ENCODE peak calls at places on chromosomes 6 and 20, in seven cellular contexts. W is SK-N-SH, C is HCT116, Q is HepG2, N is T47D, G is GM12878, K is K562. A is an unnamed sample.

GRCh38 chr20:48056218-48056617 is 270.9 kb upstream of the SULF2 start:
- DNase-seq in W (no peak), C (no peak), N (no peak), G (no peak), Q (no peak), K (no peak), A (no peak)

GRCh38 chr6:89242574-89243330 is 25.6 kb upstream of the GABRR1 start:
- DNase-seq in C (peak), W (peak), N (peak), G (no peak), K (no peak), Q (peak), A (no peak)

GRCh38 chr6:6556738-6557503 is 31.6 kb upstream of the LY86 start:
- DNase-seq in C (peak), W (peak), Q (peak), G (no peak), K (peak), N (peak), A (peak)

GRCh38 chr6:52725133-52725529 is 38.1 kb downstream of the GSTA2 start:
- DNase-seq in G (no peak), N (peak), K (no peak), C (no peak), W (no peak), Q (no peak), A (no peak)

GRCh38 chr6:55142610-55143009 is 31.7 kb upstream of the HCRTR2 start:
- DNase-seq in K (no peak), N (no peak), W (no peak), Q (no peak), G (no peak), C (no peak), A (no peak)

GRCh38 chr6:143680157-143680556 is 2.4 kb downstream of the PHACTR2 start:
- DNase-seq in W (no peak), G (no peak), Q (no peak), C (no peak), N (no peak), K (no peak), A (no peak)

GRCh38 chr6:33763483-33763882 is 16.8 kb upstream of the IP6K3 start:
- DNase-seq in Q (no peak), C (no peak), W (no peak), N (no peak), K (no peak), G (no peak), A (no peak)

GRCh38 chr6:104573372-104573771 is 286.3 kb downstream of the HACE1 start:
- DNase-seq in C (no peak), K (no peak), W (no peak), Q (no peak), G (no peak), N (no peak), A (no peak)

GRCh38 chr20:57008217-57008616 is 258.2 kb downstream of the BMP7 start:
- DNase-seq in W (no peak), N (no peak), C (no peak), Q (no peak), K (no peak), G (no peak), A (no peak)

GRCh38 chr20:60136640-60137411 is 178.6 kb downstream of the CDH26 start:
- DNase-seq in K (no peak), C (no peak), G (no peak), N (no peak), Q (no peak), W (no peak), A (no peak)

GRCh38 chr6:26272171-26272631 is 92.8 kb upstream of the BTN3A2 start:
- DNase-seq in N (no peak), G (no peak), K (no peak), W (no peak), Q (no peak), C (no peak), A (no peak)

GRCh38 chr6:67663105-67663895 is 971.8 kb upstream of the ADGRB3 start:
- DNase-seq in C (no peak), Q (no peak), N (no peak), G (no peak), K (no peak), W (no peak), A (no peak)

GRCh38 chr6:170259301-170259700 is 31.6 kb downstream of the DLL1 start:
- DNase-seq in K (no peak), Q (no peak), G (no peak), N (no peak), W (no peak), C (no peak), A (no peak)

GRCh38 chr6:9136141-9136865 is 701.0 kb upstream of the SLC35B3 start:
- DNase-seq in Q (no peak), N (no peak), G (no peak), W (no peak), C (no peak), K (no peak), A (no peak)

GRCh38 chr6:36118550-36119107 is 11.7 kb upstream of the MAPK13 start:
- DNase-seq in W (no peak), K (peak), Q (peak), N (peak), C (no peak), G (no peak), A (no peak)

GRCh38 chr6:27505209-27506027 is 32.5 kb upstream of the ZNF184 start:
- DNase-seq in Q (peak), K (peak), G (peak), N (peak), C (peak), W (no peak), A (peak)

GRCh38 chr6:163935158-163935762 is 520.7 kb downstream of the QKI start:
- DNase-seq in C (no peak), W (no peak), K (no peak), N (no peak), Q (no peak), G (no peak), A (no peak)

GRCh38 chr20:31701591-31701990 is 21.1 kb downstream of the BCL2L1 start:
- DNase-seq in C (no peak), G (no peak), Q (no peak), K (no peak), N (no peak), W (no peak), A (no peak)

GRCh38 chr6:41470341-41471063 is 75.7 kb upstream of the FOXP4 start:
- DNase-seq in K (no peak), W (no peak), Q (no peak), N (peak), C (no peak), G (no peak), A (no peak)

GRCh38 chr20:64233725-64234124 is 21.8 kb upstream of the PCMTD2 start:
- DNase-seq in Q (no peak), C (no peak), K (no peak), N (peak), G (no peak), W (no peak), A (no peak)

GRCh38 chr20:15799871-15800270 is 773.4 kb downstream of the KIF16B start:
- DNase-seq in C (no peak), W (no peak), K (no peak), G (no peak), N (no peak), Q (no peak), A (no peak)

GRCh38 chr20:58800134-58800650 is 50.5 kb downstream of the GNAS-AS1 start:
- DNase-seq in K (no peak), G (no peak), C (no peak), N (no peak), W (no peak), Q (no peak), A (no peak)

GRCh38 chr20:32072168-32072721 is 20.2 kb downstream of the HCK start:
- DNase-seq in K (no peak), G (no peak), N (no peak), C (no peak), W (no peak), Q (no peak), A (no peak)

GRCh38 chr6:30265166-30265565 is 52.0 kb upstream of the TRIM26 start:
- DNase-seq in N (no peak), C (no peak), K (no peak), G (no peak), Q (no peak), W (no peak), A (no peak)

GRCh38 chr6:17610835-17611234 is 10.7 kb downstream of the FAM8A1 start:
- DNase-seq in K (no peak), N (no peak), W (no peak), G (no peak), C (no peak), Q (peak), A (no peak)

GRCh38 chr20:44691424-44692423 is 23.4 kb upstream of the CCN5 start:
- DNase-seq in W (peak), G (no peak), Q (no peak), K (no peak), C (no peak), N (no peak), A (no peak)

GRCh38 chr6:165718486-165718885 is 55.4 kb upstream of the PDE10A start:
- DNase-seq in G (no peak), C (no peak), N (no peak), K (no peak), W (no peak), Q (no peak), A (no peak)

GRCh38 chr6:706161-706560 is 13.2 kb upstream of the EXOC2 start:
- DNase-seq in C (no peak), Q (no peak), N (peak), W (no peak), G (no peak), K (no peak), A (no peak)

GRCh38 chr20:45545754-45546453 is 1.3 kb downstream of the EPPIN start:
- DNase-seq in N (peak), Q (peak), C (peak), G (no peak), K (peak), W (peak), A (no peak)

GRCh38 chr6:45663181-45664180 is 285.7 kb upstream of the SUPT3H start:
- DNase-seq in Q (no peak), N (no peak), C (no peak), G (no peak), K (no peak), W (no peak), A (no peak)

GRCh38 chr6:77926198-77926752 is 273.4 kb downstream of the MEI4 start:
- DNase-seq in G (no peak), Q (peak), C (peak), N (peak), W (no peak), K (no peak), A (no peak)

GRCh38 chr20:59484228-59484627 is 120.1 kb upstream of the PHACTR3 start:
- DNase-seq in W (peak), Q (no peak), N (no peak), C (no peak), K (no peak), G (no peak), A (no peak)

DNA sequence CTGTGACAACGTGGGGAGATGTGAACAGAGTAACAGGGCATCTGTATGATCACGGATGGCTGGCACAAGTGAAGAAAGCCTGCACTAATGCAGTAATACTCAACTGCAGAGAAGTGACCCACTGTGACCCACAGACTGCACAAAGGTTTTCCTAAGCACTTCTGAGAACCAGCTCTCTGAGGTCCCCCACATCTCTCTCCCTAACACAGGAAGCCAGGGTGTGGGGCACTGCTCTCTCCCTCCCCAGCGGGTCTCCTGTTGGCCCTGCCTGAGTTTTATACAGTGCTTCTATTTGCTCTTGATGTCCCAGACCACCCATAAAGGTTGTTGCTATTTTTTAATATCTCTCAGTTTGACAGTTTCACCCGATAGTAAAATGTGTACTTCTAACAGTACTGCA is 11.3 kb downstream of the APMAP start:
- DNase-seq in W (no peak), C (no peak), N (no peak), Q (no peak), K (no peak), G (no peak), A (peak)
- TF ChIP-seq JUND in W (no peak), C (no peak), N (no peak), Q (no peak), K (no peak), G (no peak), A (no peak)

GRCh38 chr6:34888441-34888820 is 589 bp upstream of the TAF11 start:
- DNase-seq in C (no peak), K (no peak), N (no peak), W (no peak), Q (no peak), G (no peak), A (no peak)
- TF ChIP-seq JUND in C (no peak), K (no peak), N (no peak), W (no peak), Q (no peak), G (no peak), A (no peak)

DNA sequence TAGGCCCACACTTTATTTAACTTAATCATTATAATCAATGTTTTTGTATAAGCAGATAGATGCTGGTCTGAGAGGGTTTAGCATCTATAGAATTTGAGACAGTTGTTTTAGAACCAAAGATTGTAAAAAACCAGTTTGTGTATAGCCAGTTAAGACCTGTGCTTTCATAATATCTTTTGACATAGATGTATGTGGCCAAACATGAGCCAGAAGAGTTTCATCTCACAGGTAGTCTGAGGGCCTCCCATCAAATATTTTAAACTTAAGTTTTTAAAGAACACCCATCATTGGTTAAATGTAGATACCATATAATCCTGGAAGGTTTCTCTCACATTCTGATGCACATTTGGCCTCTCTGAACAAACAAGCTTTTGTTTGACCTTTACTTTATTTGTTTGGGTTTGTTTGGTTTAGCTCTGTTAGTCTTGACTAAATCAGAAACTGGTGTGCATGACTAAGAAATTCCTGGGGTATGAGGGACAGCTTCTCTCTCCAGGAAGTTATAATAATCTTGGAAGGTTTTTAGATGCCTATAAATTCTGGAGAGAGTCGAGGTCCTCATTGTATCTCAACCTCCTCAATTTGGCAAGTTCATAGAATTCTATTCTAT is 58.0 kb upstream of the TMEM200A start:
- DNase-seq in G (no peak), N (peak), C (no peak), W (no peak), K (no peak), Q (peak), A (no peak)
- TF ChIP-seq JUND in G (no peak), N (no peak), C (peak), W (peak), K (no peak), Q (no peak), A (no peak)

DNA sequence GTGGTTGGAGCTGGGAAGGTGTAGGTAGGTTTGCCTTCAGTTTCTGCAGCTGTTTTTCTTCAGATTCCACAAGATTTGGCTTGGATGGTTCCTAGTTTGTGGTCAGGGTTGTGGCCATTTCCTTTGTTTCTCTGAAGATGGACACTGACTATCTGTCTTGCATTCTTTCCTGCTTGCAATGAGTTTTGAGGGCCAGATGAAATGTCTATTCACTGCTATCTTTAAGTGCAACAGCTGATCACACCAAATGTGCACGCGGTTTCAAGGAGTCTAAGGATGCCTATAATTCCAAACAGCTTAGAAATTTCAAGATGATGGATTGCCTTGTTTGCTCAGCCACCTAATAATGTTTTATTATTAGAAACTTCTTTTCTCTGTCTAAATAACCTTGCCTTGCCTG is 28.4 kb downstream of the IL20RA start:
- DNase-seq in K (no peak), C (no peak), Q (no peak), W (no peak), N (no peak), G (no peak), A (no peak)
- TF ChIP-seq JUND in K (no peak), C (no peak), Q (no peak), W (no peak), N (no peak), G (no peak), A (no peak)

A was measured in H1.